ENCODE peak calls at places on chromosomes 1 and 21, in four cellular contexts. Z is IMR-90, V is K562, J is GM12878. N is an unnamed sample.

GRCh38 chr1:181674617-181675016 is 191.3 kb downstream of the CACNA1E start:
- DNase-seq in Z (no peak), V (no peak), J (no peak), N (no peak)

GRCh38 chr1:228337031-228337564 is 69.5 kb downstream of the TRIM11 start:
- DNase-seq in J (no peak), V (no peak), Z (no peak), N (no peak)

GRCh38 chr1:67752306-67752705 is 67.3 kb downstream of the GADD45A start:
- DNase-seq in V (no peak), J (no peak), Z (no peak), N (no peak)

GRCh38 chr1:86259390-86259789 is 102.8 kb upstream of the COL24A1 start:
- DNase-seq in J (no peak), V (no peak), Z (peak), N (no peak)

GRCh38 chr1:81158592-81158991 is 642.1 kb upstream of the ADGRL2 start:
- DNase-seq in V (no peak), J (no peak), Z (peak), N (no peak)

GRCh38 chr1:204288061-204288588 is 71.6 kb downstream of the PLEKHA6 start:
- DNase-seq in J (no peak), V (no peak), Z (no peak), N (peak)

GRCh38 chr1:44049839-44050238 is 18.6 kb upstream of the SLC6A9 start:
- DNase-seq in V (no peak), J (no peak), Z (peak), N (peak)

GRCh38 chr1:244352156-244352830 is 99.4 kb downstream of the ADSS2 start:
- DNase-seq in J (no peak), V (no peak), Z (no peak), N (no peak)

GRCh38 chr1:24134376-24134775 is 8.6 kb downstream of the IL22RA1 start:
- DNase-seq in J (no peak), Z (no peak), V (no peak), N (no peak)

GRCh38 chr21:35909456-35910178 is 150.7 kb downstream of the SETD4 start:
- DNase-seq in J (no peak), Z (peak), V (peak), N (no peak)

GRCh38 chr1:157958280-157958679 is 35.2 kb upstream of the KIRREL1 start:
- DNase-seq in V (no peak), Z (no peak), J (no peak), N (no peak)

GRCh38 chr1:197663178-197663953 is 111.9 kb downstream of the DENND1B start:
- DNase-seq in J (no peak), V (no peak), Z (no peak), N (no peak)

GRCh38 chr1:150567717-150568561 is 11.5 kb downstream of the MCL1 start:
- DNase-seq in J (no peak), V (peak), Z (peak), N (peak)

GRCh38 chr1:32948082-32948722 is 16.4 kb downstream of the RNF19B start:
- DNase-seq in Z (no peak), V (no peak), J (no peak), N (no peak)

GRCh38 chr1:43438576-43439120 is 15.1 kb downstream of the HYI start:
- DNase-seq in Z (no peak), V (no peak), J (no peak), N (no peak)

GRCh38 chr1:31413405-31414005 is 492 bp downstream of the SERINC2 start:
- DNase-seq in Z (no peak), V (peak), J (no peak), N (peak)

GRCh38 chr21:14120091-14120734 is 90.5 kb downstream of the LIPI start:
- DNase-seq in V (peak), J (peak), Z (peak), N (peak)

GRCh38 chr1:47230692-47231313 is 1.2 kb downstream of the TAL1 start:
- DNase-seq in V (no peak), Z (no peak), J (no peak), N (no peak)

GRCh38 chr1:21871943-21872342 is 59.9 kb downstream of the LDLRAD2 start:
- DNase-seq in V (no peak), J (no peak), Z (no peak), N (no peak)

GRCh38 chr1:38332649-38333310 is 286.2 kb upstream of the POU3F1 start:
- DNase-seq in Z (no peak), V (no peak), J (no peak), N (no peak)

GRCh38 chr21:15514073-15514946 is 215.5 kb upstream of the USP25 start:
- DNase-seq in V (no peak), J (peak), Z (no peak), N (no peak)

GRCh38 chr1:2209400-2210083 is 15.0 kb upstream of the FAAP20 start:
- DNase-seq in Z (no peak), V (no peak), J (no peak), N (no peak)

GRCh38 chr1:3314561-3315271 is 139.7 kb upstream of the ARHGEF16 start:
- DNase-seq in V (no peak), J (no peak), Z (peak), N (no peak)

GRCh38 chr1:118300808-118301207 is 115.8 kb upstream of the SPAG17 start:
- DNase-seq in J (no peak), Z (no peak), V (no peak), N (no peak)

GRCh38 chr1:74819062-74819461 is 86.1 kb downstream of the TYW3 start:
- DNase-seq in Z (peak), V (no peak), J (no peak), N (no peak)

GRCh38 chr1:15343729-15344128 is 66.0 kb upstream of the EFHD2 start:
- DNase-seq in Z (peak), J (no peak), V (no peak), N (no peak)

GRCh38 chr21:45831991-45832740 is 149.4 kb upstream of the COL6A1 start:
- DNase-seq in Z (peak), V (no peak), J (no peak), N (no peak)

GRCh38 chr21:17793675-17794123 is 25.5 kb downstream of the C21orf91 start:
- DNase-seq in Z (peak), J (no peak), V (no peak), N (no peak)

GRCh38 chr1:239811211-239811902 is 280.3 kb upstream of the FMN2 start:
- DNase-seq in J (no peak), Z (no peak), V (no peak), N (no peak)

GRCh38 chr1:229406798-229407197 is 27.1 kb downstream of the ACTA1 start:
- DNase-seq in J (no peak), V (no peak), Z (no peak), N (no peak)
- TF ChIP-seq RCOR1 in J (no peak), V (no peak), Z (no peak), N (no peak)

DNA sequence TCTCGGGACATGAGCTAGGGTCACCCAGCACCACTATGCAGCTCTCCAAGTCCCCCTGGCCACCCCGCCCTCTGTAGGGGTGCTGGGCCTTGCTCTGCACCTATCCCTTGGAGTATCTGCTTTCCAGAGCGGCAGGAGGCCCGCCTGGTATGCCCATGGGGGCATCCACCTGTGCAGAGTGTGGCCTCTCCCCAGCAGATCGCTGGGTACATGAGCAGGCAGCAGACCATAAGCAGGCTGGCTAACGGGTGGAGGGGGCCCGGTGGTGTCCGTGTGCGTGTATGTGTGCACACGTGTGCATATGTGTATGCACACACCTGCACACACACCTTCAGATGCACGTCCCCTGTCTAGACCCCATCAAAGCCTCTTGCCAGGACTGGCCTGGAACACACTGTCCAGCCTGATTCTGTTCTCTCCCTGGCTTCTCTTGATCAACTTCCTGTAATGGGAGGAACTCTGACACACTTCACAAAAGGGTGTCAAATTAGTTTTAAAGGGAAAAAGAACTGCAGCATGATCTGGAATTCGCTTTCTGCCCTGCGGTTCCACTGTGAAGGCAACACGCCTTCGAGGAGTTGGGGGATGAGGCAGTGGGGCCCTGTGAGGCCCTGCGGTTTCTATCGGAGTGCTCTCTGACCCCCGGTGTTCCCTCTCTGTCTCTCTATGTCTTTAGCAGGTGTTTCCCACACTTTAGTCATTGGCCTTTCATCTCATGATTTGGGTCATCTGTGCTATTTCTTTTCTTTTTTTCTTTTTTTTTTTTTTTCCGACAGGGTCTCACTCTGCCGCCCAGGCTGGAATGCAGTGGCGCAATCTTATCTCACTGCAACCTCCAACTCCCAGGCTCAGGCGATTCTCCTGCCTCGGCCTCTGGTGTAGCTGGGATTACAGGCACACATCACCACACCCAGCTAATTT is 17.2 kb upstream of the NPHP4 start:
- DNase-seq in J (no peak), Z (no peak), V (no peak), N (no peak)
- TF ChIP-seq ELK1 in J (no peak), Z (no peak), V (no peak), N (no peak)

DNA sequence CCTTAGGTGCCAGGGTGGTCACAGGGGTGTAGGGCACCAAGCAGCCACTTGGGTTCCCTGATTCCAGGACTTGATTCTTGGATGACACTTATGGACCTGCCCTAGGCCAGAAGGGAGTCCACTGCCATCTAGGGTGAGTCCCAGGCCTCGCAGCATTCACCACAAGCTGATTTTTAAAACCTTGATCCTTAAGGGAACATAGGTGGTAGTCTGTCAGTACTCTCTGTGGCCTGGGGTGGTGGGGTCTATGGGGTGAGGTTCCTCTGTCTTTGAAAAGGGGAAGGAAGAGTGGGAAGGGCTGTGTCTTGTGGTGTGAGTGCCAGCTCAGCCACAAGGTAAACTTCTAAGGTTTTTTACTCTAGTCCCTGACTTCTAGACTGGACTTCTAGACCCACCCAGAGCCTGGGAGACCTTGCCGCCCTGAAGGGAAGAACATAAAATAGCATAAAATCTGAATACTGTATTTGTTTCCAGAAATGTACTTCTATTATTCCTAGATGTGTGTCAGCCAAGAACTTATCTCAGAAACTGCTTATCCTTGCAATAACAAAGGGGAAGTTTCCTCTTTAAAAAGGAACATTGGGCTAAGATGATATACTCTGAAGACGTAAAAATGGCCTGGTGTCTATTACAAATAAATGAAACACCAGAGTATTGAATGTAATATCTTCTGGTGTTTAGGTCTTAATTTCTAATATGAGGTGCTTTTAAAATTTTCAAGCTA is 757.3 kb downstream of the LTN1 start:
- DNase-seq in Z (no peak), J (no peak), V (no peak), N (no peak)
- TF ChIP-seq BHLHE40 in Z (no peak), J (no peak), V (no peak), N (no peak)

GRCh38 chr1:216447898-216448568 is 24.8 kb upstream of the USH2A start:
- DNase-seq in V (no peak), Z (peak), J (no peak), N (no peak)
- TF ChIP-seq RCOR1 in V (no peak), Z (no peak), J (no peak), N (no peak)

DNA sequence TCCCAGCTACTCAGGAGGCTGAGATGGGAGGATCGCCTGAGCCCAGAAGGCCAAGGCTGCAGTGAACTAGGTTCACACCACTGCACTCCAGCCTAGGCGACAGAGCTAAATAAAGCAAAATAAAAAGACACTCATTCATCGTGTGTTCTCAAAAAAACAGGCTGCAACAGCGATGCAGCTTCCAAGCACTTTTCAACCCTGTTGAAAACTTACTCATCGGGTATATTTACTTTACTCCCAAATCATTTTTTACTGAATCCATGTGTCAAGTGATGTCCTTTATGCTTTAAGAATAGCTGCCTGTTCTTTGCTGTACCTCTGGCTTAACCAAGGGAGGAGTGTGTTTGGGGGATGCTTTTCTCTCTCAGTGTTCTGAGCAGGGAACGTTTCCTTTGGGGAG is 1.5 kb downstream of the MAP1LC3C start:
- DNase-seq in V (no peak), Z (no peak), J (no peak), N (no peak)
- TF ChIP-seq ELK1 in V (no peak), Z (no peak), J (no peak), N (no peak)

GRCh38 chr1:10160173-10160572 is 50.2 kb upstream of the KIF1B start:
- DNase-seq in Z (no peak), J (no peak), V (no peak), N (no peak)

GRCh38 chr1:10161121-10161520 is 49.2 kb upstream of the KIF1B start:
- DNase-seq in Z (no peak), J (no peak), V (no peak), N (no peak)

DNA sequence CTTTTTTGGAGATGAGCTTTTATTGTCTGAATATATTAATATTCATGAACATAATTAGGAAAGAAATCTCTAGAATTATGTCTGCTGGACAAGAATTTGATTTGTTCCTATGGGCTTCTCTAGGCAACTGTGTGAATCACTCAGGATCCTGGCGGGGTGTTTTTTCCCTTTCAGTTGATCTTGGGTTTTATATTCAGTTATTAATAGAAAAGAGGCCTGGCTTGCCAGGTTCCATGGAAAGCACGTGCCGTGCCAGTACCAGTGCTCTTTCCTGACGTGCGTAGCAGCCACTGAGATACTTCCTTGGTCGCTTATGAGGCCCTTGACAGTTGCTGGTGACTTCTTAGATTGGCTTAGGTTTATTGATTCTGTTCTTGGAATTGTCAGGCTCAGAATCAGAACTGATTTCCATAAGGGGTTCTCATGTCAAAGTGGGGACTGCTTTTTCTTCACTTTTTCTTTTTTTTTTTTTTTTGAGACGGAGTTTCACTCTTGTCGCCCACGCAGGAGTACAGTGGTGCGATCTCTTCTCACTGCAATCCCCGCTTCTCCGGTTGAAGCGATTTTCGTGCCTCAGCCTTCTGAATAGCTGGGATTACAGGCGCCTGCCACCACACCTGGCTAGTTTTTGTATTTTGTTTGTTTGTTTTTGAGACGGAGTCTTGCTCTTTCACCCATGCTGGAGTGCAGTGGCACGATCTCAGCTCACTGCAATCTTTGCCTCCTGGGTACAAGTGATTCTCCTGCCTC is 48.7 kb upstream of the KIF1B start:
- DNase-seq in J (no peak), Z (no peak), V (no peak), N (no peak)
- TF ChIP-seq BHLHE40 in J (no peak), Z (no peak), V (no peak), N (no peak)

DNA sequence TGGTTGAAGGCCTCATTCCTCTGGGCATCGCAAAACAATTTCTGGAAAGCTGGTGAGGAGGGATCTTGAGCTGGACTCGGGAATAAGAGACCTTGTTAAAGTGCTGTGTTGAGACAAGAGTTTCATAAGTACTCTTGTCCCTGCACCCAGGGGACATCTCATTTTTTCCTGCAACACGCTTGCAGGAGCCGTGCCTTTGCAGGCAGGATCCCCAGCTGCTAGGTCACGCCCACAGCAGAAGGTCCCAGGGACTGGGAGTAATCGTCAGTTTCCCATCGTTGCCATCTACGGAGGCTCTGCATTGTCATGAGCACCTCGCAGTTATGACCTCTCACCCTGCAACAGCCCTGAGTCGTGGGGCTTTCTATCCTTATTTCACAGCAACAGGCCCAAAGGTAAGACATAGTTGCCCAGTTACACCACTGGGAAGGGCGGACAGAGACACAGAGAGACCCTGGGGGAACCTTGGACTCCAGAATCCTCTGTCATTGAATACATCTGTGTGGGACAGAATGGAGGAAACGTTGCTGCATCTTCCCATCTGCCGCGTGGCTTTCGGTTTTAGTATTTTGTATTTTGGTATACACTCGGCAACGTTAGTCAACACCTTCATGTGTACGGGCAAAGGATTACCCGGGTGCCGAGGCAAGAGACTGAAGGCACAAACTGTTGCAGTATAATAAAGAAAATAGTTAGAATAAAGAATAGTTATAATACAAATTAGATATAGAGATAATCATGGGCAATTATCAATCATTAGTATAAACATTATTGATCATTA is 60.4 kb upstream of the DMRTB1 start:
- DNase-seq in Z (no peak), V (no peak), J (no peak), N (no peak)
- TF ChIP-seq RCOR1 in Z (no peak), V (no peak), J (no peak), N (no peak)

DNA sequence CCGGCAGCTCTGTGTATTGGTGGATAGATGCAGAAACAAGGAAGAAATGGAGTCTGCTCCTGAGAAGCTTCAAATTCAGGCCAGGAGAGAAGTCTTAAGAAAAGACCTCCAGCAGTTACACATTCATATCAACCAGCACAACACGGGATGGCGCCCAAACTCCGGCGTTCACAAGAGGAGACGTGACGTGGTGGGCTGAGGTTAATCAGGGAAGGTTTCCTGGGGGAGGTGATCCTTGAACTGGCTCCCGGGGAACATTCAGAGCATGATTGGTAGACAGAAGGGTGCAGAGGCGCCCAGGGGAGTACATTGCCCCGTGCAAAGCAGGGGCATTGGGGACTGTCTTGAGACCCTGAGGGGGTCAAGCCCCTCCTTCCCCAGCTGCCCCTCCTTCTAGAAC is 27.7 kb upstream of the SPSB1 start:
- DNase-seq in V (no peak), J (no peak), Z (no peak), N (no peak)
- TF ChIP-seq ELK1 in V (no peak), J (no peak), Z (no peak), N (no peak)